ENCODE peak calls at places on chromosome 15, in four cellular contexts. One of them, this sample, is unnamed.

GRCh38 chr15:33834892-33835730 is 133.2 kb upstream of the CHRM5 start:
- DNase-seq in K562: no peak
- DNase-seq in cardiac muscle cell: no peak
- DNase-seq in astrocyte: no peak
- DNase-seq in this sample: peak

GRCh38 chr15:98787936-98788757 is 139.8 kb downstream of the IGF1R start:
- DNase-seq in K562: no peak
- DNase-seq in cardiac muscle cell: no peak
- DNase-seq in astrocyte: no peak
- DNase-seq in this sample: no peak

GRCh38 chr15:29438714-29439076 is 169.1 kb upstream of the NSMCE3 start:
- DNase-seq in K562: no peak
- DNase-seq in cardiac muscle cell: no peak
- DNase-seq in astrocyte: no peak
- DNase-seq in this sample: no peak

GRCh38 chr15:63357657-63358161 is 23.9 kb downstream of the CA12 start:
- DNase-seq in K562: no peak
- DNase-seq in cardiac muscle cell: no peak
- DNase-seq in astrocyte: no peak
- DNase-seq in this sample: no peak

GRCh38 chr15:27057904-27058645 is 87.1 kb downstream of the GABRG3 start:
- DNase-seq in K562: peak
- DNase-seq in cardiac muscle cell: no peak
- DNase-seq in astrocyte: peak
- DNase-seq in this sample: no peak

GRCh38 chr15:100337422-100338044 is 4.2 kb downstream of the ADAMTS17 start:
- DNase-seq in K562: no peak
- DNase-seq in cardiac muscle cell: no peak
- DNase-seq in astrocyte: no peak
- DNase-seq in this sample: no peak

GRCh38 chr15:65067645-65068416 is at the start of gene RASL12:
- DNase-seq in K562: no peak
- DNase-seq in cardiac muscle cell: peak
- DNase-seq in astrocyte: no peak
- DNase-seq in this sample: no peak

GRCh38 chr15:91867581-91868026 is 14.1 kb downstream of the SLCO3A1 start:
- DNase-seq in K562: no peak
- DNase-seq in cardiac muscle cell: no peak
- DNase-seq in astrocyte: peak
- DNase-seq in this sample: peak

GRCh38 chr15:50794102-50794501 is 28.6 kb upstream of the SPPL2A start:
- DNase-seq in K562: no peak
- DNase-seq in cardiac muscle cell: no peak
- DNase-seq in astrocyte: no peak
- DNase-seq in this sample: no peak

GRCh38 chr15:50590288-50590687 is 43.8 kb upstream of the USP50 start:
- DNase-seq in K562: no peak
- DNase-seq in cardiac muscle cell: no peak
- DNase-seq in astrocyte: no peak
- DNase-seq in this sample: no peak

GRCh38 chr15:62849316-62850129 is 193.0 kb upstream of the TPM1 start:
- DNase-seq in K562: no peak
- DNase-seq in cardiac muscle cell: no peak
- DNase-seq in astrocyte: peak
- DNase-seq in this sample: no peak

GRCh38 chr15:99708563-99708962 is 24.7 kb downstream of the LYSMD4 start:
- DNase-seq in K562: peak
- DNase-seq in cardiac muscle cell: no peak
- DNase-seq in astrocyte: peak
- DNase-seq in this sample: peak

GRCh38 chr15:40942337-40942854 is 10.9 kb upstream of the CHAC1 start:
- DNase-seq in K562: no peak
- DNase-seq in cardiac muscle cell: no peak
- DNase-seq in astrocyte: no peak
- DNase-seq in this sample: no peak

GRCh38 chr15:75723847-75724660 is 11.4 kb upstream of the CSPG4 start:
- DNase-seq in K562: peak
- DNase-seq in cardiac muscle cell: peak
- DNase-seq in astrocyte: peak
- DNase-seq in this sample: peak

GRCh38 chr15:83300826-83301225 is 16.4 kb upstream of the BNC1 start:
- DNase-seq in K562: no peak
- DNase-seq in cardiac muscle cell: no peak
- DNase-seq in astrocyte: peak
- DNase-seq in this sample: peak

GRCh38 chr15:28969511-28970085 is 83.8 kb downstream of the APBA2 start:
- DNase-seq in K562: peak
- DNase-seq in cardiac muscle cell: no peak
- DNase-seq in astrocyte: no peak
- DNase-seq in this sample: no peak

GRCh38 chr15:93205413-93205812 is 116.4 kb upstream of the RGMA start:
- DNase-seq in K562: no peak
- DNase-seq in cardiac muscle cell: no peak
- DNase-seq in astrocyte: no peak
- DNase-seq in this sample: no peak

GRCh38 chr15:83206971-83207621 is 527 bp downstream of the HDGFL3 start:
- DNase-seq in K562: peak
- DNase-seq in cardiac muscle cell: peak
- DNase-seq in astrocyte: peak
- DNase-seq in this sample: peak

GRCh38 chr15:66912441-66912840 is 153.0 kb upstream of the SMAD3 start:
- DNase-seq in K562: no peak
- DNase-seq in cardiac muscle cell: no peak
- DNase-seq in astrocyte: no peak
- DNase-seq in this sample: no peak

GRCh38 chr15:25596644-25597562 is 158.1 kb upstream of the UBE3A start:
- DNase-seq in K562: no peak
- DNase-seq in cardiac muscle cell: no peak
- DNase-seq in astrocyte: no peak
- DNase-seq in this sample: no peak

GRCh38 chr15:40010681-40011080 is 28.3 kb downstream of the SRP14 start:
- DNase-seq in K562: no peak
- DNase-seq in cardiac muscle cell: no peak
- DNase-seq in astrocyte: peak
- DNase-seq in this sample: peak

GRCh38 chr15:58065445-58066041 is at the start of gene ALDH1A2:
- DNase-seq in K562: peak
- DNase-seq in cardiac muscle cell: peak
- DNase-seq in astrocyte: no peak
- DNase-seq in this sample: no peak

GRCh38 chr15:81888748-81889479 is 156.9 kb downstream of the MEX3B start:
- DNase-seq in K562: no peak
- DNase-seq in cardiac muscle cell: no peak
- DNase-seq in astrocyte: peak
- DNase-seq in this sample: peak

GRCh38 chr15:40108061-40108854 is 421 bp downstream of the BMF start:
- DNase-seq in K562: no peak
- DNase-seq in cardiac muscle cell: peak
- DNase-seq in astrocyte: no peak
- DNase-seq in this sample: peak

GRCh38 chr15:81176291-81176893 is 20.3 kb upstream of the IL16 start:
- DNase-seq in K562: no peak
- DNase-seq in cardiac muscle cell: no peak
- DNase-seq in astrocyte: no peak
- DNase-seq in this sample: no peak

GRCh38 chr15:29352402-29352801 is 82.8 kb upstream of the NSMCE3 start:
- DNase-seq in K562: no peak
- DNase-seq in cardiac muscle cell: no peak
- DNase-seq in astrocyte: no peak
- DNase-seq in this sample: no peak

GRCh38 chr15:29593629-29594028 is 228.6 kb downstream of the TJP1 start:
- DNase-seq in K562: no peak
- DNase-seq in cardiac muscle cell: no peak
- DNase-seq in astrocyte: no peak
- DNase-seq in this sample: no peak

GRCh38 chr15:34656005-34656604 is 72.7 kb upstream of the GOLGA8B start:
- DNase-seq in K562: no peak
- DNase-seq in cardiac muscle cell: no peak
- DNase-seq in astrocyte: no peak
- DNase-seq in this sample: no peak

GRCh38 chr15:78339559-78339958 is 594 bp upstream of the CRABP1 start:
- DNase-seq in K562: no peak
- DNase-seq in cardiac muscle cell: no peak
- DNase-seq in astrocyte: no peak
- DNase-seq in this sample: no peak

GRCh38 chr15:78338756-78339155 is 1.4 kb upstream of the CRABP1 start:
- DNase-seq in K562: no peak
- DNase-seq in cardiac muscle cell: no peak
- DNase-seq in astrocyte: no peak
- DNase-seq in this sample: no peak

GRCh38 chr15:78340243-78341056 is at the start of gene CRABP1:
- DNase-seq in K562: no peak
- DNase-seq in cardiac muscle cell: peak
- DNase-seq in astrocyte: no peak
- DNase-seq in this sample: no peak

GRCh38 chr15:78343431-78343830 is 3.3 kb downstream of the CRABP1 start:
- DNase-seq in K562: no peak
- DNase-seq in cardiac muscle cell: no peak
- DNase-seq in astrocyte: no peak
- DNase-seq in this sample: no peak

DNA sequence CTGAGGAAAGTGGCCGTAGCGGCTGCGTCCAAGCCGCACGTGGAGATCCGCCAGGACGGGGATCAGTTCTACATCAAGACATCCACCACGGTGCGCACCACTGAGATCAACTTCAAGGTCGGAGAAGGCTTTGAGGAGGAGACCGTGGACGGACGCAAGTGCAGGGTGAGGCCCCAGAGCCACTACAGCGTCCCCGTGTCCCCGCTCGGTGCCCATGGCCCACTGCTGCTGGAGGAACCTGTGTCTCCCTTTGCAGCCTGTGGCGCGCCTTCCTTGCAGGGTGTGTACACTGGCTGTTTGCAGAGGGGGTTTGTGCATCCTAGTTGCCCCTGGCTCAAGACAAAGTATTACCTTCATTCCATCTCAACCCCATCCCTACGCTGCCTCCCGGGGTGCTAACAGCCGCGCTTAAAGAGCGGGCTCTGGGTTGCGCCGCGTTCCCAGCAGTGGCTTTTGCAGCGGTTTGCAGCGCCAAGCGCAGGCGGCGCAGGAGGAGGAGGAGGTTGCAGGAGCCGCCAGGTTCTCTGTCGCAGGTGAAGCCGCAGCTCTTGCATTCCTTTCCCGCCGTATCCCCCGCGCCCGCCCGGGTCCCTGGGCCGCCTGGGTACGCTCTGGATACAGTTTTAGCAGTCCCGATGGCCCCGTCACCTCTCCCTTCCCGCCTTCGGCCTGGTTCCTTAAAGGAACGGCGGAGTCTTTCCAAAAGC is 1.1 kb downstream of the CRABP1 start:
- DNase-seq in K562: no peak
- DNase-seq in cardiac muscle cell: peak
- DNase-seq in astrocyte: no peak
- DNase-seq in this sample: no peak
- H3K4me3 ChIP-seq in K562: no peak
- H3K4me3 ChIP-seq in cardiac muscle cell: peak
- H3K4me3 ChIP-seq in astrocyte: no peak
- H3K4me3 ChIP-seq in this sample: no peak

GRCh38 chr15:22838292-22839042 is at the start of gene NIPA2:
- DNase-seq in K562: peak
- DNase-seq in cardiac muscle cell: peak
- DNase-seq in astrocyte: peak
- DNase-seq in this sample: peak
- TF ChIP-seq CTCF in K562: no peak
- TF ChIP-seq CTCF in cardiac muscle cell: no peak
- TF ChIP-seq CTCF in astrocyte: no peak
- TF ChIP-seq CTCF in this sample: no peak

DNA sequence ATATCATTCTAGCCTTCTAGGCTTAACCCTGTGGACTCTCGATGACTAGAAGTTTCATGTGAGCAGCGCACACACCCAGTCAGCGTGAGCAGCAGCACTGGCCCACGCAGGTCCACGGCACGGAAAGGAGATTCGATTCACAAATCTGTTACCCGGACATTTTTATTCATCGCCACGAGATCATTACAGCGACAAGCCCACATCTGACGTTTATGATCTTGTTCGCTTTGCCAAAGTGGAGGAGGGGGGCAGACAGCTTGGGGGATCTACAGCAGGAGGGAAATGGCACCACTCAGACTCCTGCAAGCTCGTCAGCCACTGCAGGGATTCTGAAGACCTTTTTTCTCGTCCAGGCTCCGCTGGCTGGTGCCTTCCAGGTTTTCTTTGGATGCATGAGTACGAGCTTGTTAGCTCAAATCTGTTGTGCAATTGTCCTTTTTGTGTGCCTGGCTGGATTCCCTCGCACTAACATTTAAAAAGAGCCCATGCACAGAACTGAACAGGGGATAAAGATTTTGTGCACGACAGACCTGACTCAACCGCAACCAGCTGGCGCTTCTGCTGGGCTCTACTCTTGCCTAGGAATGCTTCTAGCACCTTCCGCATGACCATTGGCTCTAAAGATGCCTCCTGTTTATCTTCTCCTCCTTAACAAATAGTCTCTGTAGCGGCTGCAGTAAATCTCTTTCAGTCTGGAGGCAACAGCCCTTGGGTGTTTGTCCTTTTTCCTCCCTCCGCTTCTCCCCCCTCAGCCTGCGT is 938.5 kb downstream of the MCTP2 start:
- DNase-seq in K562: peak
- DNase-seq in cardiac muscle cell: peak
- DNase-seq in astrocyte: no peak
- DNase-seq in this sample: no peak
- H3K4me3 ChIP-seq in K562: peak
- H3K4me3 ChIP-seq in cardiac muscle cell: no peak
- H3K4me3 ChIP-seq in astrocyte: no peak
- H3K4me3 ChIP-seq in this sample: no peak

GRCh38 chr15:71752604-71753289 is 57.6 kb upstream of the NR2E3 start:
- DNase-seq in K562: peak
- DNase-seq in cardiac muscle cell: peak
- DNase-seq in astrocyte: peak
- DNase-seq in this sample: peak
- TF ChIP-seq CTCF in K562: peak
- TF ChIP-seq CTCF in cardiac muscle cell: peak
- TF ChIP-seq CTCF in astrocyte: peak
- TF ChIP-seq CTCF in this sample: peak

DNA sequence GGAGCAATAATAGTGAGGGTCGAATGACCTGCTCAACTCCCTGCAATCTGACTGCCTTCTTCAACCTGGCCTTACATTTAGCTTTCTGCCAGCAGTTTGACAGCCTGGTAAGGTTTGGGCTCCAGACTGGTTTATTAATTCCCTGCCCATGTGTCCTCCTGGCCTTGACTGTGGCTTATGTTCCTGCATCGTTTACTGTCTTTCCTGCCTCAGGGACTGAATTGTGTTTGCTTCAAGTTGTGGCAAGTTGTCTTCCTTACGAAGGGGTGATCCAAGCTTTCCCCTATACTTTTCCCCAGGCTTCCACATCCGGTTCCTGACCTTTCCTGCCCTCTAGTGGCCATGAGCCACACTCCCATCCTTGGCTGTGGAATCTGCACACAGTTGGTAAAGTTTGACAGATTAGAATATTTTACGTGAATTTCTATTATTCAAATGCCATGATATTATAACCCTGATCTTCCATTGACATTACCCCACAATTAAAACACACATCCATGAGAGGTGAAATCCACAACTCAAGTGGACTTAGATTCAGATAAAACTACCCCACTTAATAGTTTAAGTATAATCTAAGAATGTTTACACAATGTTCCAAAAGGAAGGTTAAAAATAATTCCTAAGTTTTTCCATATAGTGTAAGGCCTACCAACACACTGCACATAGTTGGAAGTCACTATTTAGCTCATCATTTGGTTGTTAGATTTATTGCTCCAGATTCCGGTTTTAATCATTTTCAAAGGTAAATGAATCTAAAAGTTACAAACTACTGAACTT is 95.7 kb downstream of the NEDD4 start:
- DNase-seq in K562: peak
- DNase-seq in cardiac muscle cell: peak
- DNase-seq in astrocyte: peak
- DNase-seq in this sample: peak
- H3K4me3 ChIP-seq in K562: no peak
- H3K4me3 ChIP-seq in cardiac muscle cell: no peak
- H3K4me3 ChIP-seq in astrocyte: no peak
- H3K4me3 ChIP-seq in this sample: no peak

This sample was measured in choroid plexus epithelial cell.